ENCODE peak calls at places on chromosomes 12 and 14, in eight cellular contexts. B, A, X, G, Y, Q, D and T are unnamed samples.

GRCh38 chr12:114476159-114476558 is 70.2 kb upstream of the TBX5 start:
- DNase-seq in Y (no peak), A (peak), D (no peak), B (peak), Q (no peak), X (peak), G (no peak), T (peak)

GRCh38 chr12:104133861-104134260 is 4.1 kb downstream of the NFYB start:
- DNase-seq in G (no peak), Q (no peak), D (no peak), B (no peak), Y (no peak), X (peak), A (no peak), T (peak)

GRCh38 chr14:99971929-99972747 is 93.1 kb upstream of the EVL start:
- DNase-seq in A (no peak), B (peak), G (no peak), X (peak), Q (no peak), Y (no peak), D (no peak), T (no peak)

GRCh38 chr12:49502590-49502989 is 36.2 kb upstream of the KCNH3 start:
- DNase-seq in G (no peak), D (no peak), X (peak), A (no peak), Q (no peak), B (peak), Y (no peak), T (no peak)

GRCh38 chr14:104925941-104926609 is 1.4 kb downstream of the PLD4 start:
- DNase-seq in G (no peak), B (no peak), D (no peak), A (no peak), Y (no peak), X (no peak), Q (no peak), T (no peak)

GRCh38 chr12:92608418-92609091 is 94.2 kb upstream of the PLEKHG7 start:
- DNase-seq in D (no peak), B (peak), X (peak), G (peak), Y (no peak), A (peak), Q (no peak), T (peak)

GRCh38 chr12:103326190-103326589 is 169.6 kb downstream of the C12orf42 start:
- DNase-seq in A (no peak), B (no peak), Y (no peak), G (peak), D (peak), Q (no peak), X (no peak), T (peak)

GRCh38 chr12:97151481-97151880 is 244.4 kb downstream of the NEDD1 start:
- DNase-seq in G (no peak), D (no peak), Q (no peak), Y (no peak), B (no peak), A (no peak), X (no peak), T (no peak)

GRCh38 chr14:74792249-74793039 is 29.3 kb downstream of the YLPM1 start:
- DNase-seq in X (peak), Y (no peak), D (no peak), Q (no peak), B (no peak), G (no peak), A (no peak), T (no peak)

GRCh38 chr12:64088431-64089349 is 133.4 kb downstream of the KICS2 start:
- DNase-seq in B (peak), Q (no peak), A (peak), Y (no peak), G (peak), X (peak), D (no peak), T (peak)

GRCh38 chr12:16148938-16149337 is 128.5 kb downstream of the SLC15A5 start:
- DNase-seq in A (no peak), D (no peak), Y (no peak), B (no peak), X (no peak), Q (no peak), G (no peak), T (no peak)

GRCh38 chr14:89307409-89307808 is 109.6 kb downstream of the FOXN3 start:
- DNase-seq in Q (no peak), A (no peak), X (no peak), D (no peak), Y (no peak), G (no peak), B (no peak), T (no peak)

GRCh38 chr12:54569995-54570531 is 18.4 kb downstream of the PPP1R1A start:
- DNase-seq in X (no peak), Y (no peak), A (no peak), D (no peak), G (no peak), B (no peak), Q (no peak), T (no peak)

GRCh38 chr14:72495668-72496067 is 398.2 kb downstream of the DPF3 start:
- DNase-seq in D (no peak), B (peak), G (no peak), Y (no peak), Q (no peak), X (peak), A (peak), T (no peak)

GRCh38 chr14:87233806-87234384 is 759.1 kb downstream of the GALC start:
- DNase-seq in Q (no peak), D (no peak), X (no peak), Y (no peak), G (no peak), B (no peak), A (no peak), T (no peak)

GRCh38 chr12:47856721-47857575 is 37.2 kb upstream of the HDAC7 start:
- DNase-seq in D (no peak), Y (no peak), G (no peak), X (no peak), Q (no peak), A (no peak), B (no peak), T (no peak)

GRCh38 chr12:98182791-98183190 is 332.6 kb upstream of the TMPO start:
- DNase-seq in G (no peak), A (no peak), X (no peak), Y (no peak), B (no peak), Q (no peak), D (no peak), T (no peak)

GRCh38 chr12:18849080-18849479 is 111.2 kb downstream of the CAPZA3 start:
- DNase-seq in Q (no peak), B (peak), A (no peak), G (no peak), X (peak), Y (no peak), D (no peak), T (no peak)

GRCh38 chr12:45273717-45274271 is 57.9 kb downstream of the ANO6 start:
- DNase-seq in B (peak), Q (no peak), Y (no peak), G (no peak), X (peak), D (no peak), A (no peak), T (peak)

GRCh38 chr14:62162998-62163589 is 400.9 kb downstream of the SNAPC1 start:
- DNase-seq in G (peak), D (peak), Q (no peak), B (peak), A (peak), X (peak), Y (no peak), T (peak)

GRCh38 chr12:22459872-22460490 is 84.4 kb downstream of the C2CD5 start:
- DNase-seq in D (peak), Y (no peak), G (peak), Q (no peak), A (peak), X (peak), B (peak), T (peak)

GRCh38 chr12:46659032-46659703 is 166.6 kb downstream of the SLC38A4 start:
- DNase-seq in Q (no peak), D (no peak), A (peak), Y (no peak), X (peak), G (no peak), B (peak), T (no peak)

GRCh38 chr12:26936559-26937442 is 980 bp downstream of the INTS13 start:
- DNase-seq in G (no peak), D (no peak), X (no peak), Y (no peak), A (no peak), Q (no peak), B (no peak), T (no peak)

GRCh38 chr12:112340983-112341840 is 41.0 kb downstream of the HECTD4 start:
- DNase-seq in G (no peak), Y (no peak), X (no peak), B (no peak), Q (no peak), A (no peak), D (no peak), T (no peak)

GRCh38 chr12:121232977-121233627 is 23.2 kb downstream of the P2RX4 start:
- DNase-seq in Q (no peak), B (no peak), D (no peak), G (no peak), A (no peak), X (no peak), Y (no peak), T (no peak)

GRCh38 chr12:48991247-48992050 is 7.7 kb downstream of the DDN start:
- DNase-seq in D (no peak), Y (no peak), X (no peak), Q (no peak), B (no peak), A (no peak), G (no peak), T (no peak)

GRCh38 chr12:122937622-122938091 is 28.6 kb downstream of the ABCB9 start:
- DNase-seq in X (no peak), A (no peak), Q (no peak), D (no peak), B (no peak), Y (no peak), G (no peak), T (no peak)

GRCh38 chr12:46452061-46452615 is 79.6 kb upstream of the SLC38A2 start:
- DNase-seq in G (no peak), Y (no peak), A (no peak), Q (no peak), D (no peak), B (peak), X (peak), T (no peak)

GRCh38 chr12:110337912-110338710 is 57.1 kb downstream of the ATP2A2 start:
- DNase-seq in B (no peak), Q (no peak), X (no peak), G (no peak), Y (no peak), A (no peak), D (no peak), T (no peak)

GRCh38 chr12:54136844-54137580 is 51.8 kb downstream of the SMUG1 start:
- DNase-seq in Y (no peak), X (no peak), A (no peak), D (no peak), G (no peak), B (no peak), Q (no peak), T (no peak)

GRCh38 chr12:119589087-119589486 is 4.5 kb upstream of the TMEM233 start:
- DNase-seq in G (no peak), Q (no peak), B (peak), A (no peak), Y (no peak), X (peak), D (no peak), T (no peak)

GRCh38 chr12:639566-639965 is 23.7 kb downstream of the NINJ2 start:
- DNase-seq in B (no peak), X (no peak), Q (no peak), D (peak), A (no peak), Y (no peak), G (no peak), T (no peak)

GRCh38 chr14:90301122-90301521 is 30.6 kb downstream of the NRDE2 start:
- DNase-seq in Q (no peak), D (no peak), B (no peak), X (no peak), A (peak), Y (no peak), G (no peak), T (no peak)

GRCh38 chr12:103495158-103495782 is 498 bp downstream of the C12orf42 start:
- DNase-seq in Y (peak), A (no peak), G (peak), X (no peak), B (no peak), D (peak), Q (peak), T (no peak)

GRCh38 chr12:31245822-31246469 is 80.0 kb downstream of the SINHCAF start:
- DNase-seq in Y (no peak), B (peak), G (no peak), A (no peak), X (no peak), Q (no peak), D (no peak), T (no peak)

GRCh38 chr14:64220056-64220455 is 74.1 kb downstream of the ESR2 start:
- DNase-seq in X (no peak), G (no peak), Q (no peak), A (no peak), B (no peak), Y (no peak), D (no peak), T (no peak)

GRCh38 chr14:100688598-100689499 is 37.8 kb upstream of the DLK1 start:
- DNase-seq in X (peak), B (peak), D (no peak), A (no peak), Q (no peak), G (no peak), Y (no peak), T (peak)